ENCODE peak calls at places on chromosomes 3 and 15, in eight cellular contexts. One of them, this sample, is unnamed.

GRCh38 chr3:69197922-69198540 is 75.6 kb upstream of the LMOD3 start:
- DNase-seq in sigmoid colon: no peak
- DNase-seq in stomach: no peak
- DNase-seq in esophagus squamous epithelium: no peak
- DNase-seq in breast epithelium: no peak
- DNase-seq in AG10803: no peak
- DNase-seq in gastrocnemius medialis: no peak
- DNase-seq in RWPE2: no peak
- DNase-seq in this sample: no peak

GRCh38 chr15:71792521-71792920 is 17.8 kb upstream of the NR2E3 start:
- DNase-seq in sigmoid colon: no peak
- DNase-seq in stomach: no peak
- DNase-seq in esophagus squamous epithelium: no peak
- DNase-seq in breast epithelium: no peak
- DNase-seq in AG10803: peak
- DNase-seq in gastrocnemius medialis: no peak
- DNase-seq in RWPE2: peak
- DNase-seq in this sample: peak

GRCh38 chr3:134328147-134328591 is 46.1 kb downstream of the AMOTL2 start:
- DNase-seq in sigmoid colon: peak
- DNase-seq in stomach: no peak
- DNase-seq in esophagus squamous epithelium: no peak
- DNase-seq in breast epithelium: peak
- DNase-seq in AG10803: peak
- DNase-seq in gastrocnemius medialis: peak
- DNase-seq in RWPE2: peak
- DNase-seq in this sample: peak

GRCh38 chr3:189944285-189945145 is 176.2 kb downstream of the P3H2 start:
- DNase-seq in sigmoid colon: no peak
- DNase-seq in stomach: peak
- DNase-seq in esophagus squamous epithelium: no peak
- DNase-seq in breast epithelium: no peak
- DNase-seq in AG10803: no peak
- DNase-seq in gastrocnemius medialis: no peak
- DNase-seq in RWPE2: no peak
- DNase-seq in this sample: no peak

GRCh38 chr3:11310258-11310657 is 38.1 kb downstream of the ATG7 start:
- DNase-seq in sigmoid colon: no peak
- DNase-seq in stomach: no peak
- DNase-seq in esophagus squamous epithelium: no peak
- DNase-seq in breast epithelium: no peak
- DNase-seq in AG10803: no peak
- DNase-seq in gastrocnemius medialis: no peak
- DNase-seq in RWPE2: no peak
- DNase-seq in this sample: no peak

GRCh38 chr3:71885001-71885400 is 100.1 kb upstream of the PROK2 start:
- DNase-seq in sigmoid colon: no peak
- DNase-seq in stomach: no peak
- DNase-seq in esophagus squamous epithelium: no peak
- DNase-seq in breast epithelium: no peak
- DNase-seq in AG10803: no peak
- DNase-seq in gastrocnemius medialis: no peak
- DNase-seq in RWPE2: no peak
- DNase-seq in this sample: no peak

GRCh38 chr3:126854666-126855065 is 128.2 kb upstream of the PLXNA1 start:
- DNase-seq in sigmoid colon: peak
- DNase-seq in stomach: no peak
- DNase-seq in esophagus squamous epithelium: no peak
- DNase-seq in breast epithelium: no peak
- DNase-seq in AG10803: no peak
- DNase-seq in gastrocnemius medialis: no peak
- DNase-seq in RWPE2: no peak
- DNase-seq in this sample: no peak

GRCh38 chr3:170076715-170077238 is 39.0 kb downstream of the GPR160 start:
- DNase-seq in sigmoid colon: no peak
- DNase-seq in stomach: no peak
- DNase-seq in esophagus squamous epithelium: no peak
- DNase-seq in breast epithelium: no peak
- DNase-seq in AG10803: peak
- DNase-seq in gastrocnemius medialis: no peak
- DNase-seq in RWPE2: no peak
- DNase-seq in this sample: peak

GRCh38 chr3:11392689-11393114 is 120.5 kb downstream of the ATG7 start:
- DNase-seq in sigmoid colon: no peak
- DNase-seq in stomach: no peak
- DNase-seq in esophagus squamous epithelium: no peak
- DNase-seq in breast epithelium: no peak
- DNase-seq in AG10803: no peak
- DNase-seq in gastrocnemius medialis: no peak
- DNase-seq in RWPE2: no peak
- DNase-seq in this sample: no peak

GRCh38 chr3:16365454-16366128 is 100.6 kb downstream of the OXNAD1 start:
- DNase-seq in sigmoid colon: no peak
- DNase-seq in stomach: no peak
- DNase-seq in esophagus squamous epithelium: no peak
- DNase-seq in breast epithelium: no peak
- DNase-seq in AG10803: no peak
- DNase-seq in gastrocnemius medialis: no peak
- DNase-seq in RWPE2: no peak
- DNase-seq in this sample: no peak

GRCh38 chr3:13009946-13010315 is 63.3 kb downstream of the IQSEC1 start:
- DNase-seq in sigmoid colon: no peak
- DNase-seq in stomach: no peak
- DNase-seq in esophagus squamous epithelium: no peak
- DNase-seq in breast epithelium: no peak
- DNase-seq in AG10803: no peak
- DNase-seq in gastrocnemius medialis: no peak
- DNase-seq in RWPE2: no peak
- DNase-seq in this sample: no peak

GRCh38 chr15:69522361-69522760 is 69.7 kb downstream of the RPLP1 start:
- DNase-seq in sigmoid colon: no peak
- DNase-seq in stomach: peak
- DNase-seq in esophagus squamous epithelium: no peak
- DNase-seq in breast epithelium: no peak
- DNase-seq in AG10803: no peak
- DNase-seq in gastrocnemius medialis: no peak
- DNase-seq in RWPE2: peak
- DNase-seq in this sample: no peak

GRCh38 chr3:179801831-179802230 is 149.0 kb downstream of the USP13 start:
- DNase-seq in sigmoid colon: no peak
- DNase-seq in stomach: no peak
- DNase-seq in esophagus squamous epithelium: no peak
- DNase-seq in breast epithelium: no peak
- DNase-seq in AG10803: peak
- DNase-seq in gastrocnemius medialis: no peak
- DNase-seq in RWPE2: no peak
- DNase-seq in this sample: no peak

GRCh38 chr3:101377209-101377608 is 56.8 kb upstream of the IMPG2 start:
- DNase-seq in sigmoid colon: no peak
- DNase-seq in stomach: no peak
- DNase-seq in esophagus squamous epithelium: no peak
- DNase-seq in breast epithelium: no peak
- DNase-seq in AG10803: no peak
- DNase-seq in gastrocnemius medialis: no peak
- DNase-seq in RWPE2: no peak
- DNase-seq in this sample: no peak

GRCh38 chr3:120039642-120040610 is 54.3 kb downstream of the GSK3B start:
- DNase-seq in sigmoid colon: no peak
- DNase-seq in stomach: no peak
- DNase-seq in esophagus squamous epithelium: no peak
- DNase-seq in breast epithelium: no peak
- DNase-seq in AG10803: peak
- DNase-seq in gastrocnemius medialis: no peak
- DNase-seq in RWPE2: no peak
- DNase-seq in this sample: no peak
- TF ChIP-seq CTCF in sigmoid colon: no peak
- TF ChIP-seq CTCF in stomach: no peak
- TF ChIP-seq CTCF in esophagus squamous epithelium: no peak
- TF ChIP-seq CTCF in breast epithelium: no peak
- TF ChIP-seq CTCF in AG10803: no peak
- TF ChIP-seq CTCF in gastrocnemius medialis: peak
- TF ChIP-seq CTCF in RWPE2: no peak
- TF ChIP-seq CTCF in this sample: no peak

GRCh38 chr3:64462203-64463120 is 225.3 kb downstream of the ADAMTS9 start:
- DNase-seq in sigmoid colon: no peak
- DNase-seq in stomach: no peak
- DNase-seq in esophagus squamous epithelium: no peak
- DNase-seq in breast epithelium: no peak
- DNase-seq in AG10803: peak
- DNase-seq in gastrocnemius medialis: no peak
- DNase-seq in RWPE2: no peak
- DNase-seq in this sample: peak
- H3K4me3 ChIP-seq in sigmoid colon: no peak
- H3K4me3 ChIP-seq in stomach: no peak
- H3K4me3 ChIP-seq in esophagus squamous epithelium: no peak
- H3K4me3 ChIP-seq in breast epithelium: no peak
- H3K4me3 ChIP-seq in AG10803: peak
- H3K4me3 ChIP-seq in gastrocnemius medialis: no peak
- H3K4me3 ChIP-seq in RWPE2: no peak
- H3K4me3 ChIP-seq in this sample: peak

GRCh38 chr3:33732394-33732793 is 14.3 kb upstream of the CLASP2 start:
- DNase-seq in sigmoid colon: no peak
- DNase-seq in stomach: no peak
- DNase-seq in esophagus squamous epithelium: no peak
- DNase-seq in breast epithelium: no peak
- DNase-seq in AG10803: no peak
- DNase-seq in gastrocnemius medialis: no peak
- DNase-seq in RWPE2: no peak
- DNase-seq in this sample: no peak
- TF ChIP-seq CTCF in sigmoid colon: no peak
- TF ChIP-seq CTCF in stomach: no peak
- TF ChIP-seq CTCF in esophagus squamous epithelium: no peak
- TF ChIP-seq CTCF in breast epithelium: no peak
- TF ChIP-seq CTCF in AG10803: peak
- TF ChIP-seq CTCF in gastrocnemius medialis: no peak
- TF ChIP-seq CTCF in RWPE2: peak
- TF ChIP-seq CTCF in this sample: peak

GRCh38 chr15:66389859-66390382 is 3.2 kb downstream of the MAP2K1 start:
- DNase-seq in sigmoid colon: no peak
- DNase-seq in stomach: no peak
- DNase-seq in esophagus squamous epithelium: no peak
- DNase-seq in breast epithelium: no peak
- DNase-seq in AG10803: no peak
- DNase-seq in gastrocnemius medialis: no peak
- DNase-seq in RWPE2: no peak
- DNase-seq in this sample: peak
- H3K4me3 ChIP-seq in sigmoid colon: no peak
- H3K4me3 ChIP-seq in stomach: no peak
- H3K4me3 ChIP-seq in esophagus squamous epithelium: no peak
- H3K4me3 ChIP-seq in breast epithelium: no peak
- H3K4me3 ChIP-seq in AG10803: no peak
- H3K4me3 ChIP-seq in gastrocnemius medialis: no peak
- H3K4me3 ChIP-seq in RWPE2: no peak
- H3K4me3 ChIP-seq in this sample: no peak

DNA sequence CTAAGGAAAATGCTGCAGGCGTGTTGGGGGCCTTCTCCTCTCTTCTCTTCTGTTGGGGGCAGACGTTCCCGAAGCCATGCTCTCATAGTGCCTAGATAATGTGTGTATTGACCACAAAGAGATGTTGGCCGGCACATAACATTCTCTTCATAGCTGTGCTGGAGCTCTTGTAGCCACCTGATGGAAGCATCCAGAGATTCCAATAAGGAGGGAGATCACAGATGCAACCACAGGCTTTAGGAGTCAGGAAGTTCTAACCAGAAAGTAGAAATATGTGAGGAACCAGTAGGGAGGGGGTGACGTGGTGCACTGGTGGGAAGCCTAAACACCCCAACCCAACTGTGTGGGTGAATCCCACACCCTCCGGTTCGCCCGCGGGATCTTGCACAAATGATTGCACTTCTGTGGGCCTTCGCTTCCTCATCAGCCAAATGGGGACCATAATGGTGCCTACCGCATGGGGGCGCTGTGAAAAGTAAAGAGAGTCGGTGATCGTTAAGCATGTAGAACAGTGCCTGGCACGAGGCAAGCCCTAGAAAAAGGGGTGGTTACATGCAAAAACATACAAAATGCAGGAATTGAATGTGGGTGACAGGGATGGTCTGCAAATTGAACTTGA is 87.8 kb downstream of the TOP2B start:
- DNase-seq in sigmoid colon: no peak
- DNase-seq in stomach: no peak
- DNase-seq in esophagus squamous epithelium: no peak
- DNase-seq in breast epithelium: no peak
- DNase-seq in AG10803: no peak
- DNase-seq in gastrocnemius medialis: no peak
- DNase-seq in RWPE2: no peak
- DNase-seq in this sample: no peak
- TF ChIP-seq CTCF in sigmoid colon: no peak
- TF ChIP-seq CTCF in stomach: no peak
- TF ChIP-seq CTCF in esophagus squamous epithelium: no peak
- TF ChIP-seq CTCF in breast epithelium: no peak
- TF ChIP-seq CTCF in AG10803: no peak
- TF ChIP-seq CTCF in gastrocnemius medialis: no peak
- TF ChIP-seq CTCF in RWPE2: no peak
- TF ChIP-seq CTCF in this sample: no peak

DNA sequence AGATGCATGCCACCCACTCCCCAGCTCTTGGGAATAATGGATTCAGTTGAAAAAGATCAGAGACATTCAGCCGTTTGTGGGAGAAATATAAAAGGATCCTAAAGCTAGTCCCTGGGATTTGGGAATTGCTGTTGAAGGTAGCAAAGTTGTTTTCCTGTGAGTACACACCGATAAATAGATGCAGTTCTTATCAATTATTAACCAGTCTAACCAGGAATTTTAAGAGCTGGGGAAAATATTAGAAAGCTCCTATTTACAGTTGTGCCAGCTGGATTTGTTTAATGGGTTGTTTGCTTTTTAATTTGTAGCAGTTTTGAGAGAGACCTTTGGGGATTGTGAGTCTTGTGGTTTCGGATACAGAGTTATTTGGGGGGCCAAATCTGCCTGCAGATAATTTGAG is 44.2 kb upstream of the SKOR1 start:
- DNase-seq in sigmoid colon: no peak
- DNase-seq in stomach: no peak
- DNase-seq in esophagus squamous epithelium: no peak
- DNase-seq in breast epithelium: no peak
- DNase-seq in AG10803: no peak
- DNase-seq in gastrocnemius medialis: no peak
- DNase-seq in RWPE2: no peak
- DNase-seq in this sample: no peak
- H3K4me3 ChIP-seq in sigmoid colon: no peak
- H3K4me3 ChIP-seq in stomach: no peak
- H3K4me3 ChIP-seq in esophagus squamous epithelium: no peak
- H3K4me3 ChIP-seq in breast epithelium: no peak
- H3K4me3 ChIP-seq in AG10803: no peak
- H3K4me3 ChIP-seq in gastrocnemius medialis: no peak
- H3K4me3 ChIP-seq in RWPE2: no peak
- H3K4me3 ChIP-seq in this sample: no peak

GRCh38 chr15:40340038-40340739 is 550 bp downstream of the CCDC9B start:
- DNase-seq in sigmoid colon: peak
- DNase-seq in stomach: peak
- DNase-seq in esophagus squamous epithelium: no peak
- DNase-seq in breast epithelium: no peak
- DNase-seq in AG10803: peak
- DNase-seq in gastrocnemius medialis: peak
- DNase-seq in RWPE2: peak
- DNase-seq in this sample: peak
- TF ChIP-seq CTCF in sigmoid colon: no peak
- TF ChIP-seq CTCF in stomach: no peak
- TF ChIP-seq CTCF in esophagus squamous epithelium: no peak
- TF ChIP-seq CTCF in breast epithelium: no peak
- TF ChIP-seq CTCF in AG10803: no peak
- TF ChIP-seq CTCF in gastrocnemius medialis: no peak
- TF ChIP-seq CTCF in RWPE2: no peak
- TF ChIP-seq CTCF in this sample: no peak

GRCh38 chr3:2603734-2604297 is 505.1 kb downstream of the CNTN4 start:
- DNase-seq in sigmoid colon: no peak
- DNase-seq in stomach: no peak
- DNase-seq in esophagus squamous epithelium: no peak
- DNase-seq in breast epithelium: no peak
- DNase-seq in AG10803: no peak
- DNase-seq in gastrocnemius medialis: no peak
- DNase-seq in RWPE2: no peak
- DNase-seq in this sample: no peak
- H3K4me3 ChIP-seq in sigmoid colon: no peak
- H3K4me3 ChIP-seq in stomach: no peak
- H3K4me3 ChIP-seq in esophagus squamous epithelium: no peak
- H3K4me3 ChIP-seq in breast epithelium: no peak
- H3K4me3 ChIP-seq in AG10803: no peak
- H3K4me3 ChIP-seq in gastrocnemius medialis: no peak
- H3K4me3 ChIP-seq in RWPE2: no peak
- H3K4me3 ChIP-seq in this sample: no peak